ENCODE peak calls at places on chromosome 20, in seven cellular contexts. Y is CD8-positive, alpha-beta memory T cell; M is lower lobe of right lung; V is A549; I is Panc1; X is Caco-2; G is left ventricle myocardium inferior. Z is an unnamed sample. For H3K9me3, the result is how much of the 10 kb centered on the place peaks cover.

GRCh38 chr20:50957798-50958732 is at the start of gene DPM1:
- DNase-seq in Y (peak), M (peak), V (peak), I (peak), X (peak), G (peak), Z (peak)

GRCh38 chr20:14777571-14777970 is 440.2 kb upstream of the FLRT3 start:
- DNase-seq in Y (no peak), M (no peak), V (no peak), I (no peak), X (no peak), G (no peak), Z (no peak)

GRCh38 chr20:19832875-19833274 is 74.8 kb downstream of the RIN2 start:
- DNase-seq in Y (no peak), M (no peak), V (no peak), I (no peak), X (no peak), G (no peak), Z (no peak)

GRCh38 chr20:40431112-40431511 is 257.9 kb downstream of the MAFB start:
- DNase-seq in Y (no peak), M (no peak), V (no peak), I (no peak), X (no peak), G (no peak), Z (no peak)

GRCh38 chr20:8657664-8658063 is 411.2 kb upstream of the PLCB4 start:
- DNase-seq in Y (no peak), M (no peak), V (no peak), I (no peak), X (no peak), G (no peak), Z (no peak)

GRCh38 chr20:25369971-25370370 is 20.7 kb downstream of the ABHD12 start:
- DNase-seq in Y (no peak), M (no peak), V (no peak), I (no peak), X (no peak), G (no peak), Z (no peak)

GRCh38 chr20:49446808-49447207 is 35.7 kb downstream of the KCNB1 start:
- DNase-seq in Y (no peak), M (peak), V (peak), I (no peak), X (no peak), G (peak), Z (no peak)

GRCh38 chr20:45341939-45342862 is 6.0 kb downstream of the SDC4 start:
- DNase-seq in Y (no peak), M (peak), V (no peak), I (no peak), X (peak), G (peak), Z (peak)

GRCh38 chr20:25739615-25740320 is 43.1 kb upstream of the ZNF337 start:
- DNase-seq in Y (peak), M (no peak), V (no peak), I (peak), X (no peak), G (no peak), Z (no peak)

GRCh38 chr20:11676618-11677289 is 240.9 kb upstream of the BTBD3 start:
- DNase-seq in Y (no peak), M (no peak), V (peak), I (peak), X (peak), G (no peak), Z (peak)

GRCh38 chr20:62028384-62028783 is 37.3 kb downstream of the TAF4 start:
- DNase-seq in Y (no peak), M (no peak), V (no peak), I (no peak), X (no peak), G (no peak), Z (no peak)

GRCh38 chr20:17538517-17539170 is 7.5 kb upstream of the BFSP1 start:
- DNase-seq in Y (no peak), M (no peak), V (peak), I (no peak), X (no peak), G (no peak), Z (no peak)

GRCh38 chr20:63138855-63139341 is 77.0 kb downstream of the YTHDF1 start:
- DNase-seq in Y (no peak), M (no peak), V (no peak), I (no peak), X (peak), G (no peak), Z (no peak)

GRCh38 chr20:48722002-48722731 is 105.6 kb downstream of the PREX1 start:
- DNase-seq in Y (no peak), M (no peak), V (no peak), I (no peak), X (no peak), G (no peak), Z (no peak)

GRCh38 chr20:30286157-30286556 is 971.3 kb upstream of the DEFB115 start:
- DNase-seq in Y (no peak), M (no peak), V (no peak), I (no peak), X (peak), G (no peak), Z (peak)

GRCh38 chr20:22690616-22691179 is 106.3 kb upstream of the FOXA2 start:
- DNase-seq in Y (no peak), M (no peak), V (no peak), I (no peak), X (no peak), G (no peak), Z (no peak)

GRCh38 chr20:20003088-20003954 is 13.8 kb upstream of the NAA20 start:
- DNase-seq in Y (peak), M (no peak), V (no peak), I (no peak), X (no peak), G (no peak), Z (no peak)

GRCh38 chr20:17495826-17496225 is 35.4 kb downstream of the BFSP1 start:
- DNase-seq in Y (no peak), M (no peak), V (no peak), I (no peak), X (no peak), G (no peak), Z (no peak)

GRCh38 chr20:11849270-11849920 is 68.3 kb upstream of the BTBD3 start:
- DNase-seq in Y (no peak), M (no peak), V (no peak), I (no peak), X (no peak), G (no peak), Z (peak)

GRCh38 chr20:11978496-11978895 is 60.8 kb downstream of the BTBD3 start:
- DNase-seq in Y (no peak), M (no peak), V (no peak), I (no peak), X (no peak), G (no peak), Z (no peak)

GRCh38 chr20:19974621-19975435 is 42.3 kb upstream of the NAA20 start:
- DNase-seq in Y (no peak), M (peak), V (peak), I (no peak), X (peak), G (peak), Z (no peak)

GRCh38 chr20:17504326-17504897 is 26.8 kb downstream of the BFSP1 start:
- DNase-seq in Y (no peak), M (no peak), V (no peak), I (no peak), X (no peak), G (no peak), Z (no peak)

GRCh38 chr20:34637245-34638185 is 39.4 kb downstream of the PIGU start:
- DNase-seq in Y (no peak), M (no peak), V (peak), I (no peak), X (no peak), G (no peak), Z (no peak)

GRCh38 chr20:32355417-32355841 is 2.7 kb upstream of the ASXL1 start:
- DNase-seq in Y (no peak), M (no peak), V (no peak), I (no peak), X (no peak), G (no peak), Z (no peak)

GRCh38 chr20:43691928-43692524 is 25.1 kb downstream of the MYBL2 start:
- DNase-seq in Y (peak), M (no peak), V (peak), I (peak), X (peak), G (no peak), Z (peak)

GRCh38 chr20:50575869-50576720 is 65.9 kb downstream of the PTPN1 start:
- DNase-seq in Y (peak), M (peak), V (peak), I (no peak), X (peak), G (peak), Z (peak)

GRCh38 chr20:19482726-19483125 is 270.3 kb downstream of the SLC24A3 start:
- DNase-seq in Y (no peak), M (no peak), V (no peak), I (no peak), X (no peak), G (no peak), Z (no peak)

GRCh38 chr20:51906049-51906448 is 103.7 kb upstream of the SALL4 start:
- DNase-seq in Y (no peak), M (no peak), V (no peak), I (no peak), X (no peak), G (no peak), Z (peak)

GRCh38 chr20:19944772-19945459 is 72.2 kb upstream of the NAA20 start:
- DNase-seq in Y (no peak), M (no peak), V (no peak), I (no peak), X (no peak), G (no peak), Z (no peak)

GRCh38 chr20:62688855-62689460 is 19.7 kb upstream of the NTSR1 start:
- DNase-seq in Y (no peak), M (no peak), V (peak), I (no peak), X (no peak), G (no peak), Z (no peak)

GRCh38 chr20:17613328-17614175 is 43.7 kb downstream of the DSTN start:
- DNase-seq in Y (no peak), M (peak), V (no peak), I (no peak), X (peak), G (no peak), Z (peak)

GRCh38 chr20:61735503-61735785 is 330.2 kb downstream of the TAF4 start:
- DNase-seq in Y (no peak), M (peak), V (no peak), I (no peak), X (no peak), G (no peak), Z (no peak)

GRCh38 chr20:7392551-7392950 is 547.7 kb downstream of the HAO1 start:
- DNase-seq in Y (no peak), M (no peak), V (no peak), I (no peak), X (no peak), G (no peak), Z (no peak)

GRCh38 chr20:19828233-19828632 is 70.2 kb downstream of the RIN2 start:
- DNase-seq in Y (no peak), M (no peak), V (peak), I (peak), X (no peak), G (no peak), Z (no peak)

GRCh38 chr20:17845701-17846475 is 122.7 kb downstream of the SNX5 start:
- DNase-seq in Y (no peak), M (no peak), V (no peak), I (no peak), X (no peak), G (no peak), Z (no peak)

GRCh38 chr20:62511915-62512610 is 36.3 kb upstream of the GATA5 start:
- DNase-seq in Y (no peak), M (no peak), V (no peak), I (no peak), X (no peak), G (no peak), Z (no peak)

GRCh38 chr20:43322851-43323250 is 133.1 kb upstream of the PTPRT start:
- DNase-seq in Y (no peak), M (no peak), V (peak), I (no peak), X (no peak), G (no peak), Z (no peak)

GRCh38 chr20:54228841-54229240 is 21.0 kb downstream of the PFDN4 start:
- DNase-seq in Y (no peak), M (no peak), V (no peak), I (no peak), X (no peak), G (no peak), Z (no peak)
- H3K9me3 ChIP-seq in Y (under half), M (under half), V (under half), I (under half), X (under half), G (under half), Z (under half)

GRCh38 chr20:60132827-60133549 is 174.8 kb downstream of the CDH26 start:
- DNase-seq in Y (no peak), M (no peak), V (no peak), I (no peak), X (no peak), G (no peak), Z (no peak)
- H3K9me3 ChIP-seq in Y (under half), M (under half), V (under half), I (under half), X (under half), G (under half), Z (under half)

DNA sequence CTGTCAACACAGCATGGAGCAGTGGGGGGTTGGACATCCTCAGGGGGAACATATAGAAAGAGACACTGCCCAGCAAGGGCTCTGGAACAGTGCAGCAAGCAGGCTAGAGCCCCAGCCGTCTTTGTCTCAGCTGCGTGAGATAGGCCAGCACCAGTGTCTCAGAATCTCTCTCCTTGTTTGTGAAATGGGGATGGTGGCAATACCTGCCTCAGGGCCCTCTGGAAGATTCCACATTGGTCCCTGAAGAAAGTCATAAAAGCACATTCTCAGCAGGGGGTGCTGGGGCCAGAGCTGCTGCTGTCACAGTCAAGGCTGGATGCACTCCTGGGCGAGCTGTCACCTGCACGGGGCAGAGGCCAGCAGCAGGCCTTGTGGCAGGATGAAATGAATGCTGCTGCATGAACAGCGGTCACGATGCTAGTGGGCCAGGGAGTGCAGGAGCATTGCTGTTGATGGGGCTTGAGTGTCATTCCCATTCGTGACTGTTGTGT is 121.7 kb downstream of the SYCP2 start:
- DNase-seq in Y (no peak), M (no peak), V (no peak), I (no peak), X (no peak), G (no peak), Z (no peak)
- H3K9me3 ChIP-seq in Y (under half), M (under half), V (under half), I (under half), X (under half), G (under half), Z (under half)

DNA sequence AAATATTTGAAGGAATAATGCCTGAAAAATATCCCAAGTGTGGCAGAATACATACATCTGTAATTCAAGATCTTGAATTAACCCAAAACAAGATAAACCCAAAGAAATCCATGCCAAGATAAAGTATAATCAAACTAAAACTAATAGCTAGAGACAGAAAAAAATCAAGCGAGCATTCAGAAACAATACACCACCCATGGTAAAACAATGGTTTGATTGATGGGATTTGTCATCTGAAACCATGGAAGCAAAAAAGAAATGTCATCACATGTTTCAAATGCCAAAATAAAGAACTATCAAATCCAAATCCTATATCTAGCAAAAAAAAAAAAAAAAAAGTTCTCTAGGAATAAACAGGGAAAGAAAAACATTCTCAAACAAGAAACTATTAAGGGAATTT is 5.1 kb upstream of the DEFB127 start:
- DNase-seq in Y (no peak), M (no peak), V (no peak), I (no peak), X (no peak), G (no peak), Z (no peak)
- H3K9me3 ChIP-seq in Y (under half), M (under half), V (under half), I (under half), X (under half), G (under half), Z (under half)

DNA sequence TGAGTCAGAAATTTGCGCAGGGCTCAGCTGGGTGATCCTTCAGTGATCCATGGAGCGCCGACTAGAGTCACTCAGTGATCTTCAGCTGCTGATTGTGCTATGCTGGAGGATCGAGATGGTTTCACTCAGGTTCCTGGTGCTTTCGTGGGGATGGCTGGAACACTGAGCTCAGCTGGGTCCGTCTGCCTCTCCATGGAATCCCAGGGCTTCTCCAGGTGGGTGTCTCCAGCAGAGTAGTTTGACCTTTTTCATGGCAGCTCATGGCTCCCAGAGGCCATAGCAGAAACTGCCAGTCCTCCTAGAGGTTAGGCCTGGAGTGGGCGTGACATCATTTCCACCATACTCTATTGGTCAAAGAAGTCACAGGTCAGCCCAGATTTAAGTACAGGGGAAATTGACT is 88.8 kb upstream of the SIRPA start:
- DNase-seq in Y (no peak), M (no peak), V (no peak), I (no peak), X (no peak), G (no peak), Z (no peak)
- H3K9me3 ChIP-seq in Y (under half), M (under half), V (under half), I (under half), X (under half), G (under half), Z (under half)

DNA sequence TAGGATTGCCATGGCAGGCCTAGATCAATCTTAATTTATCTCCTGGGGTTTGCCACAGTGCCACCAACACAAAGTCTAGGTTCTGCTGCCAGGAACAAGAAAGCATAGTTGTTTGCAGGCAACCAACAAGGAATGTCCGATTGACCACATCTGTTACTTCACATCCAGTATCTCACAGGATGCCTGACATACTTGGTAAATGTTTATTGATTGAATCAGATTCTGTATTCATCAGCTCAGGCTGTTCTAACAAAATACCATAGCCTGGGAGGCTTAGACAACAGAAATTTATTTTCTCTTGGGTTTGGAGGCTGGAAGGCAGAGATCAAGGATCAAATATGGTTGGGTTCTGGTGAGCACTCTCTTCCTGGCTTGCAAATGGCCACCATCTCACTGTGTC is 26.3 kb upstream of the MC3R start:
- DNase-seq in Y (no peak), M (no peak), V (no peak), I (no peak), X (no peak), G (no peak), Z (no peak)
- H3K9me3 ChIP-seq in Y (under half), M (under half), V (under half), I (under half), X (under half), G (under half), Z (under half)

GRCh38 chr20:37455659-37456058 is 65.4 kb upstream of the NNAT start:
- DNase-seq in Y (no peak), M (no peak), V (no peak), I (no peak), X (peak), G (no peak), Z (no peak)

GRCh38 chr20:37456948-37457347 is 64.1 kb upstream of the NNAT start:
- DNase-seq in Y (no peak), M (no peak), V (no peak), I (no peak), X (no peak), G (no peak), Z (no peak)

GRCh38 chr20:37458761-37459160 is 62.3 kb upstream of the NNAT start:
- DNase-seq in Y (no peak), M (no peak), V (no peak), I (no peak), X (no peak), G (no peak), Z (no peak)

GRCh38 chr20:37454636-37455035 is 66.4 kb upstream of the NNAT start:
- DNase-seq in Y (no peak), M (no peak), V (no peak), I (no peak), X (no peak), G (no peak), Z (no peak)

DNA sequence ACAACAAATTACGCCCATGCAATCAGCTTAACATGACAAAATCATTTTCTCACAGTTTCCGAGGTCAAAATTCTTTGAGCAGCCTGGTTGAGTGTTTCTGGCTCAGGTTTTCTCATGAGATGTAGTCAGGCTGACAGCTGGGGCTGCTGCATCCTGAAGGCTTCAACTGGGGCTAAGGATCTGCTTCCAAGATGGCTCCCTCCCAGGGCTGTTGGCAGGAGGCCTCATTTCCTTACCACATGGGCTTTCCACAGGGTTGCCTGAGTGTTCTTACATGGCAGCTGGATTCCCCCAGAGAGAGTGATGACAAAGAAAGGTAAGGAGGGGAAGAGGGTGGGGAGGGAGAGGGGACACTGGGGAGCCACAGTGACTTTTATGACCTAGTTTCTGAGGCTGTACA is 63.1 kb upstream of the NNAT start:
- DNase-seq in Y (no peak), M (no peak), V (no peak), I (no peak), X (no peak), G (no peak), Z (no peak)
- H3K9me3 ChIP-seq in Y (under half), M (under half), V (half or more), I (under half), X (under half), G (half or more), Z (under half)